ENCODE peak calls at places on chromosome 5, in four cellular contexts. One of them, this sample, is unnamed.

GRCh38 chr5:79255786-79256557 is 20.0 kb downstream of the JMY start:
- DNase-seq in progenitor cell of endocrine pancreas: peak; percentile 19
- DNase-seq in aorta: no peak
- DNase-seq in activated T-cell treated with anti-CD3 and anti-CD28 coated beads, Interleukin-2, amount 50 U/mL, for 24 hours: no peak
- DNase-seq in this sample: no peak

GRCh38 chr5:40717281-40717680 is 37.6 kb downstream of the PTGER4 start:
- DNase-seq in progenitor cell of endocrine pancreas: no peak
- DNase-seq in aorta: no peak
- DNase-seq in activated T-cell treated with anti-CD3 and anti-CD28 coated beads, Interleukin-2, amount 50 U/mL, for 24 hours: no peak
- DNase-seq in this sample: no peak

GRCh38 chr5:172544371-172545120 is 90.2 kb upstream of the SH3PXD2B start:
- DNase-seq in aorta: no peak
- DNase-seq in activated T-cell treated with anti-CD3 and anti-CD28 coated beads, Interleukin-2, amount 50 U/mL, for 24 hours: no peak
- DNase-seq in progenitor cell of endocrine pancreas: no peak
- DNase-seq in this sample: no peak

GRCh38 chr5:80198399-80198798 is 57.4 kb downstream of the SERINC5 start:
- DNase-seq in activated T-cell treated with anti-CD3 and anti-CD28 coated beads, Interleukin-2, amount 50 U/mL, for 24 hours: peak; percentile 31
- DNase-seq in progenitor cell of endocrine pancreas: no peak
- DNase-seq in aorta: peak; percentile 53
- DNase-seq in this sample: no peak

GRCh38 chr5:40869371-40869770 is 28.2 kb downstream of the CARD6 start:
- DNase-seq in aorta: no peak
- DNase-seq in progenitor cell of endocrine pancreas: no peak
- DNase-seq in activated T-cell treated with anti-CD3 and anti-CD28 coated beads, Interleukin-2, amount 50 U/mL, for 24 hours: no peak
- DNase-seq in this sample: no peak

GRCh38 chr5:34841816-34842215 is 2.9 kb downstream of the TTC23L start:
- DNase-seq in progenitor cell of endocrine pancreas: no peak
- DNase-seq in aorta: no peak
- DNase-seq in activated T-cell treated with anti-CD3 and anti-CD28 coated beads, Interleukin-2, amount 50 U/mL, for 24 hours: no peak
- DNase-seq in this sample: no peak

GRCh38 chr5:469752-470483 is 26.9 kb downstream of the EXOC3 start:
- DNase-seq in progenitor cell of endocrine pancreas: no peak
- DNase-seq in aorta: peak; percentile 40
- DNase-seq in activated T-cell treated with anti-CD3 and anti-CD28 coated beads, Interleukin-2, amount 50 U/mL, for 24 hours: no peak
- DNase-seq in this sample: peak; percentile 60

GRCh38 chr5:144072518-144072927 is 97.9 kb downstream of the YIPF5 start:
- DNase-seq in aorta: no peak
- DNase-seq in progenitor cell of endocrine pancreas: no peak
- DNase-seq in activated T-cell treated with anti-CD3 and anti-CD28 coated beads, Interleukin-2, amount 50 U/mL, for 24 hours: no peak
- DNase-seq in this sample: no peak

GRCh38 chr5:105970919-105971318 is 1699.8 kb downstream of the EFNA5 start:
- DNase-seq in progenitor cell of endocrine pancreas: no peak
- DNase-seq in activated T-cell treated with anti-CD3 and anti-CD28 coated beads, Interleukin-2, amount 50 U/mL, for 24 hours: no peak
- DNase-seq in aorta: no peak
- DNase-seq in this sample: no peak

GRCh38 chr5:67289763-67290521 is 93.3 kb upstream of the CD180 start:
- DNase-seq in aorta: no peak
- DNase-seq in activated T-cell treated with anti-CD3 and anti-CD28 coated beads, Interleukin-2, amount 50 U/mL, for 24 hours: no peak
- DNase-seq in progenitor cell of endocrine pancreas: no peak
- DNase-seq in this sample: no peak

GRCh38 chr5:174775071-174775470 is 50.7 kb downstream of the MSX2 start:
- DNase-seq in aorta: no peak
- DNase-seq in progenitor cell of endocrine pancreas: no peak
- DNase-seq in activated T-cell treated with anti-CD3 and anti-CD28 coated beads, Interleukin-2, amount 50 U/mL, for 24 hours: no peak
- DNase-seq in this sample: no peak

GRCh38 chr5:58056546-58056945 is 403.3 kb downstream of the PLK2 start:
- DNase-seq in activated T-cell treated with anti-CD3 and anti-CD28 coated beads, Interleukin-2, amount 50 U/mL, for 24 hours: no peak
- DNase-seq in progenitor cell of endocrine pancreas: no peak
- DNase-seq in aorta: no peak
- DNase-seq in this sample: no peak

GRCh38 chr5:1362242-1363015 is 17.5 kb upstream of the CLPTM1L start:
- DNase-seq in activated T-cell treated with anti-CD3 and anti-CD28 coated beads, Interleukin-2, amount 50 U/mL, for 24 hours: no peak
- DNase-seq in progenitor cell of endocrine pancreas: no peak
- DNase-seq in aorta: no peak
- DNase-seq in this sample: peak; percentile 72

GRCh38 chr5:119274767-119275130 is 81.1 kb upstream of the TNFAIP8 start:
- DNase-seq in activated T-cell treated with anti-CD3 and anti-CD28 coated beads, Interleukin-2, amount 50 U/mL, for 24 hours: no peak
- DNase-seq in progenitor cell of endocrine pancreas: no peak
- DNase-seq in aorta: no peak
- DNase-seq in this sample: no peak

GRCh38 chr5:166625210-166625865 is 1666.1 kb upstream of the WWC1 start:
- DNase-seq in activated T-cell treated with anti-CD3 and anti-CD28 coated beads, Interleukin-2, amount 50 U/mL, for 24 hours: no peak
- DNase-seq in progenitor cell of endocrine pancreas: no peak
- DNase-seq in aorta: no peak
- DNase-seq in this sample: no peak

GRCh38 chr5:135225856-135226560 is 173.0 kb downstream of the MACROH2A1 start:
- DNase-seq in activated T-cell treated with anti-CD3 and anti-CD28 coated beads, Interleukin-2, amount 50 U/mL, for 24 hours: no peak
- DNase-seq in aorta: peak; percentile 42
- DNase-seq in progenitor cell of endocrine pancreas: no peak
- DNase-seq in this sample: peak; percentile 57

GRCh38 chr5:75320341-75320740 is 16.7 kb upstream of the HMGCR start:
- DNase-seq in aorta: no peak
- DNase-seq in progenitor cell of endocrine pancreas: no peak
- DNase-seq in activated T-cell treated with anti-CD3 and anti-CD28 coated beads, Interleukin-2, amount 50 U/mL, for 24 hours: no peak
- DNase-seq in this sample: no peak

GRCh38 chr5:168334161-168335094 is 43.0 kb downstream of the WWC1 start:
- DNase-seq in aorta: no peak
- DNase-seq in activated T-cell treated with anti-CD3 and anti-CD28 coated beads, Interleukin-2, amount 50 U/mL, for 24 hours: no peak
- DNase-seq in progenitor cell of endocrine pancreas: no peak
- DNase-seq in this sample: no peak

GRCh38 chr5:79853676-79854418 is 137.2 kb downstream of the MTX3 start:
- DNase-seq in progenitor cell of endocrine pancreas: no peak
- DNase-seq in activated T-cell treated with anti-CD3 and anti-CD28 coated beads, Interleukin-2, amount 50 U/mL, for 24 hours: peak; percentile 48
- DNase-seq in aorta: no peak
- DNase-seq in this sample: no peak

GRCh38 chr5:131720714-131721113 is 76.1 kb downstream of the FNIP1 start:
- DNase-seq in aorta: no peak
- DNase-seq in activated T-cell treated with anti-CD3 and anti-CD28 coated beads, Interleukin-2, amount 50 U/mL, for 24 hours: no peak
- DNase-seq in progenitor cell of endocrine pancreas: no peak
- DNase-seq in this sample: no peak

GRCh38 chr5:35971878-35972210 is 19.3 kb downstream of the UGT3A1 start:
- DNase-seq in progenitor cell of endocrine pancreas: no peak
- DNase-seq in aorta: no peak
- DNase-seq in activated T-cell treated with anti-CD3 and anti-CD28 coated beads, Interleukin-2, amount 50 U/mL, for 24 hours: no peak
- DNase-seq in this sample: no peak

GRCh38 chr5:150604010-150604409 is 36.5 kb upstream of the SYNPO start:
- DNase-seq in activated T-cell treated with anti-CD3 and anti-CD28 coated beads, Interleukin-2, amount 50 U/mL, for 24 hours: no peak
- DNase-seq in aorta: peak; percentile 25
- DNase-seq in progenitor cell of endocrine pancreas: no peak
- DNase-seq in this sample: no peak

This sample was measured in chondrocyte.